ENCODE peak calls at places on chromosomes 3 and 15, in four cellular contexts. G, H, R and U are unnamed samples.

GRCh38 chr3:176430244-176430893 is 766.9 kb downstream of the TBL1XR1 start:
- DNase-seq in H (peak; percentile 18), R (peak; percentile 38), G (peak; percentile 42), U (peak; percentile 13)

GRCh38 chr15:49273734-49274318 is 103.8 kb downstream of the GALK2 start:
- DNase-seq in H (no peak), G (peak; percentile 26), R (no peak), U (no peak)

GRCh38 chr3:32758375-32758753 is 59.4 kb upstream of the TRIM71 start:
- DNase-seq in R (no peak), H (no peak), G (peak; percentile 17), U (no peak)

GRCh38 chr15:97902140-97902780 is 58.2 kb upstream of the ARRDC4 start:
- DNase-seq in R (no peak), H (no peak), G (no peak), U (peak; percentile 12)

GRCh38 chr15:99076555-99077308 is 28.1 kb upstream of the SYNM start:
- DNase-seq in H (peak; percentile 76), G (peak; percentile 80), R (peak; percentile 28), U (no peak)

GRCh38 chr3:124592658-124593441 is 137.4 kb upstream of the UMPS start:
- DNase-seq in G (peak; percentile 94), R (no peak), H (no peak), U (no peak)

GRCh38 chr15:62124176-62124952 is 40.7 kb downstream of the C2CD4B start:
- DNase-seq in G (peak; percentile 92), R (no peak), H (no peak), U (no peak)

GRCh38 chr3:182618981-182619591 is 174.2 kb upstream of the ATP11B start:
- DNase-seq in G (peak; percentile 85), H (no peak), R (no peak), U (no peak)

GRCh38 chr3:151875759-151876158 is 2.3 kb downstream of the SUCNR1 start:
- DNase-seq in H (no peak), R (no peak), G (no peak), U (no peak)

GRCh38 chr3:70984756-70985155 is 598.8 kb downstream of the FOXP1 start:
- DNase-seq in R (no peak), H (no peak), G (no peak), U (no peak)

GRCh38 chr3:58633157-58633865 is 33.3 kb downstream of the FAM3D start:
- DNase-seq in H (no peak), R (no peak), G (no peak), U (no peak)

GRCh38 chr15:58227706-58228543 is 89.7 kb downstream of the AQP9 start:
- DNase-seq in G (peak; percentile 75), R (peak; percentile 31), H (peak; percentile 57), U (peak; percentile 37)

GRCh38 chr15:67918205-67918861 is 78.5 kb upstream of the RNU6-1 start:
- DNase-seq in H (no peak), R (no peak), G (no peak), U (no peak)

GRCh38 chr3:135706758-135707375 is 258.7 kb upstream of the PPP2R3A start:
- DNase-seq in G (peak; percentile 9), R (no peak), H (no peak), U (no peak)

GRCh38 chr3:61371123-61371522 is 119.9 kb upstream of the FHIT start:
- DNase-seq in G (peak; percentile 8), H (no peak), R (no peak), U (no peak)

GRCh38 chr3:111577113-111577512 is 18.0 kb downstream of the ZBED2 start:
- DNase-seq in H (no peak), R (no peak), G (no peak), U (no peak)

GRCh38 chr3:100230715-100231114 is 30.1 kb upstream of the TBC1D23 start:
- DNase-seq in H (no peak), R (no peak), G (peak; percentile 29), U (no peak)

GRCh38 chr3:37321260-37321852 is 147.0 kb upstream of the LRRFIP2 start:
- DNase-seq in H (no peak), G (no peak), R (no peak), U (no peak)
- H3K4me3 ChIP-seq in H (no peak overlapping the region), G (no peak overlapping the region), R (no peak overlapping the region), U (no peak overlapping the region)

GRCh38 chr3:46897829-46898320 is 20.4 kb downstream of the PTH1R start:
- DNase-seq in G (no peak), H (peak; percentile 31), R (no peak), U (no peak)
- H3K4me3 ChIP-seq in G (no peak overlapping the region), H (no peak overlapping the region), R (no peak overlapping the region), U (no peak overlapping the region)

GRCh38 chr3:8505621-8506020 is 4.0 kb downstream of the LMCD1 start:
- DNase-seq in G (no peak), H (no peak), R (no peak), U (no peak)

GRCh38 chr3:8503871-8504610 is 2.4 kb downstream of the LMCD1 start:
- DNase-seq in R (no peak), G (no peak), H (no peak), U (no peak)

GRCh38 chr3:8506611-8507061 is 5.0 kb downstream of the LMCD1 start:
- DNase-seq in R (no peak), G (peak; percentile 53), H (no peak), U (no peak)

GRCh38 chr3:8503461-8503860 is 1.8 kb downstream of the LMCD1 start:
- DNase-seq in H (no peak), R (no peak), G (peak; percentile 82), U (no peak)

DNA sequence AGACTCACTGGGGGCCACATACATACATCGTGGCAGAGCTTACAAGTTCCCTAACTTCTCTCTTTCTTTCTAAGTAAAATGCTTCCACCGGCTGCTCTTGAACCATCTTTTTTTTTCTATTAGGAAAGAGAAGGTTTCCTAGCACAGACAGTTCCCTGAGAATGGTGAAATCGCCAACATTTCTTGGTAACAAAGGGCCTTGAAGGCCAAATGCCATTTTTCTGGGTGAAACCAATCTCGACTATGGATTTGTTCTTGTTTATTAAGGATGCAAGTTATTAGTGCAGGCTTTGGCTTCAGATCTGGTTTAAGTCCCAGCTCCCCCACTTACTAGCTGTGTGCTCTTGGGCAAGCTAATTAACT is 3.0 kb downstream of the LMCD1 start:
- DNase-seq in R (no peak), G (no peak), H (no peak), U (no peak)
- H3K4me3 ChIP-seq in R (no peak overlapping the region), G (no peak overlapping the region), H (peak overlapping the region; percentile 16), U (no peak overlapping the region)

DNA sequence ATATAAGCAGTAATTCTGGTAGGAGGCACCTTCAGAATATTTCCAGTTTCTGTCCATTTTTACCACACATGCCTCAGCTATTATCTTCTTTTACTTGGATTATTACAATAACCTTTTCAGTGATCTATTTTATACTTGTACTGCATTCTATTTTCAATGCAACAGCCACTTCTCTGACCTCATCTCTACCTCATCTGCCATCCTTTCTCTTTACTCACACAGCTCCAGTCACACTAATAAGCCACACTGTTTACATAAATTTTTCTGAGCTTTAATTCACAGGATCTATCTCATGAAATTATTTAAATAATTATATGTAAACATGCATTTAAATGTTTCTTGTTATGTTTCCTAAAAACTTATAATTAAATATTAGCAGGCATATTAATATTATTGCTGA is 47.3 kb upstream of the BCHE start:
- DNase-seq in R (no peak), H (no peak), G (no peak), U (no peak)
- H3K4me3 ChIP-seq in R (no peak overlapping the region), H (no peak overlapping the region), G (no peak overlapping the region), U (no peak overlapping the region)

GRCh38 chr3:194308635-194309213 is 42.4 kb downstream of the CPN2 start:
- DNase-seq in H (no peak), R (no peak), G (peak; percentile 61), U (no peak)

GRCh38 chr3:194305356-194306108 is 45.6 kb downstream of the CPN2 start:
- DNase-seq in H (no peak), G (no peak), R (no peak), U (no peak)

GRCh38 chr3:194306109-194306686 is 44.9 kb downstream of the CPN2 start:
- DNase-seq in H (no peak), G (no peak), R (no peak), U (no peak)

GRCh38 chr3:194307849-194308248 is 43.3 kb downstream of the CPN2 start:
- DNase-seq in H (no peak), G (no peak), R (no peak), U (no peak)

DNA sequence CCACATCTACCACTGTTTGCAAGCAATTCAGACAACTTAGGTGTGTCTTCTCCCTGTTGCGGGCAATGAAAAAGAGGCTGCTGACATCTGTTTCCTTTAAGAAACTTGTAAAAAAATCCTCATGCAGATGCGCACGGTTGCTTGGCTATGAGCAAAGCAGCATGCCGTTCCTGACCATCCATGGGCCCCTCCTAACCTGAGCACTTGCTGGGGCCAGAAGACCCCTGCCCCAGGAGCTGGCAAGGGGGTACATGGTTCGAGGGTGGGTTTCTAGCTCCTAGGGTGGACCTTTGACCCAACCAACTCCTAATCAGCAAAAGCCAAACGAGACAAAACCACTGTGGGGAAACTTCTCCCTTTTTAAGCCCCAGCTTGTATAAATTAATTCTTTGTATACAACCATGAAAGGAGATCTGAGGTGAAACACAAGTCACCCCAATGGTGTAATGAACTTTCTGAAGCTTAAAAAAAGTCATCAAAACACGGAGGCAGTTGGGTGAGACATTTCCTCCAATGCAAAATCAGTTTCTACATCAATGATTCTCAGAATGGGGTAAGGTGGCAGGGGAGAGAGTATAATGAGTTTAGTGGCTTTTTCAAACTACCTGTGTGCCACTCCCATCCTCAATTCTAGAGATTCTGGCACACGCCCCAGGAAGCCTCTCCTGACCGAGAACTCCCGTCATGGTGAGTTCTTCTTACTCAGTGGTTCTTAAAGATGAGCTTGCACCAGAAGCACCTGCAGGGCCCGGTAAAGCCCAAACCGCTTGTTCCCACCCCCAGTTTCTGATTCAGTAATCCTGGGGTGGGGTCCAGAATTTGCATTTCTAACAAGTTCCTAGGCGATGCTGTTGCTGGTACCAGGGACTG is 44.1 kb downstream of the CPN2 start:
- DNase-seq in G (no peak), H (no peak), R (no peak), U (no peak)
- H3K4me3 ChIP-seq in G (no peak overlapping the region), H (no peak overlapping the region), R (no peak overlapping the region), U (no peak overlapping the region)

DNA sequence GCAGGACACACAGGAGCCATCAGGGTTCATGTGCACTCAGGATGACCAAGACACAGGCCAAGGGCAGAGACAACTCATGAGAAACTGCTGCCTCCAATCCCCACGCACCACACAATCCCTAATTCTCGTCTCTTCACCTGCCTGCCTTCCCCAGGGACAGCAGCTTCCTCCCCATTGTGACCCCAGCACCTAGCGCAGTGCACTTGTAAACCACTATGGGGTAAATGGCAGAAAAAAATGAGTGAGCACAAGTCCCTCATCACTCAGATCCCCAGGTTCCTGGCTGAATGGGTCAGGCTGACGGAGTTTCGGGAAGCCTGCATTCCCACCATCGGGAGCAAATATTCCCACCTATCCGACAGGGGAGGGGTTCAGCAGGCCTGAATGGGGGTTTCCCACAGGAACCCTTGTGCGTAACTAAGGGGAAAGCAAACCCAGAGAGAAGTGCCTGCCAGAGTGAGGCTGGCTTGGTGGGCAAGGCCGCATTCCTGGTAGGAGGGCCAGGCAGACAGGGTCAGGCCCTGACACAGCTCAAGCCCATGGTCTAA is 18.8 kb downstream of the PLXNB1 start:
- DNase-seq in R (no peak), H (no peak), G (no peak), U (no peak)
- H3K4me3 ChIP-seq in R (no peak overlapping the region), H (no peak overlapping the region), G (no peak overlapping the region), U (no peak overlapping the region)

GRCh38 chr15:59437473-59437776 is 561 bp upstream of the FAM81A start:
- DNase-seq in H (peak; percentile 23), G (no peak), R (no peak), U (no peak)

GRCh38 chr15:59437777-59438574 is at the start of gene FAM81A:
- DNase-seq in H (peak; percentile 88), R (no peak), G (peak; percentile 28), U (peak; percentile 20)

GRCh38 chr15:59436774-59437472 is 1.1 kb upstream of the FAM81A start:
- DNase-seq in G (no peak), R (no peak), H (peak; percentile 17), U (no peak)

GRCh38 chr15:59439571-59439970 is 1.6 kb downstream of the FAM81A start:
- DNase-seq in H (no peak), G (no peak), R (no peak), U (no peak)

GRCh38 chr15:59438891-59439290 is 905 bp downstream of the FAM81A start:
- DNase-seq in G (peak; percentile 45), H (peak; percentile 41), R (no peak), U (no peak)
- H3K4me3 ChIP-seq in G (no peak overlapping the region), H (peak overlapping the region; percentile 34), R (no peak overlapping the region), U (peak overlapping the region; percentile 54)